ENCODE peak calls at places on chromosomes 5 and 9, in four cellular contexts. L, G, Z and R are unnamed samples.

GRCh38 chr5:79774171-79774854 is 84.7 kb downstream of the CMYA5 start:
- DNase-seq in L (no peak), Z (no peak), G (peak), R (no peak)

GRCh38 chr9:90870646-90871326 is 69.2 kb downstream of the SYK start:
- DNase-seq in Z (no peak), G (peak), L (no peak), R (no peak)

GRCh38 chr9:134526798-134527492 is 114.7 kb upstream of the COL5A1 start:
- DNase-seq in Z (no peak), L (no peak), G (no peak), R (no peak)

GRCh38 chr9:88923653-88924284 is 67.5 kb upstream of the S1PR3 start:
- DNase-seq in G (no peak), Z (no peak), L (no peak), R (no peak)

GRCh38 chr9:113651896-113652295 is 188.4 kb downstream of the RGS3 start:
- DNase-seq in Z (no peak), L (no peak), G (no peak), R (no peak)

GRCh38 chr5:93915142-93915553 is 173.7 kb upstream of the POU5F2 start:
- DNase-seq in Z (no peak), G (peak), L (no peak), R (no peak)

GRCh38 chr5:108617467-108618435 is 129.9 kb upstream of the FER start:
- DNase-seq in L (no peak), G (no peak), Z (no peak), R (no peak)

GRCh38 chr5:179219661-179220620 is 125.3 kb downstream of the ADAMTS2 start:
- DNase-seq in L (no peak), G (no peak), Z (peak), R (no peak)

GRCh38 chr9:137828527-137829259 is 48.9 kb upstream of the CACNA1B start:
- DNase-seq in G (no peak), Z (no peak), L (no peak), R (no peak)

GRCh38 chr5:137192293-137192743 is 306.8 kb downstream of the SPOCK1 start:
- DNase-seq in G (no peak), L (no peak), Z (no peak), R (no peak)

GRCh38 chr5:112109331-112109993 is 309.6 kb downstream of the EPB41L4A start:
- DNase-seq in Z (no peak), L (no peak), G (no peak), R (no peak)

GRCh38 chr9:126453156-126453963 is 126.7 kb downstream of the MVB12B start:
- DNase-seq in Z (peak), L (no peak), G (no peak), R (no peak)

GRCh38 chr9:78595200-78595945 is 298.4 kb downstream of the PSAT1 start:
- DNase-seq in Z (no peak), G (no peak), L (no peak), R (no peak)

GRCh38 chr5:172939561-172939960 is 19.7 kb upstream of the RPL26L1 start:
- DNase-seq in G (no peak), L (no peak), Z (no peak), R (no peak)

GRCh38 chr5:165630211-165630866 is 2124.9 kb downstream of the MAT2B start:
- DNase-seq in Z (no peak), G (peak), L (no peak), R (no peak)

GRCh38 chr5:99034336-99034735 is 105.5 kb upstream of the CHD1 start:
- DNase-seq in G (no peak), L (no peak), Z (no peak), R (no peak)

GRCh38 chr5:77430726-77431125 is 61.4 kb downstream of the WDR41 start:
- DNase-seq in L (no peak), Z (no peak), G (no peak), R (no peak)

GRCh38 chr9:15205632-15206243 is 101.3 kb downstream of the TTC39B start:
- DNase-seq in Z (no peak), G (no peak), L (no peak), R (no peak)

GRCh38 chr5:115616492-115616891 is 9.3 kb downstream of the TMED7 start:
- DNase-seq in Z (no peak), G (no peak), L (no peak), R (no peak)

GRCh38 chr5:21642321-21642720 is 1210.8 kb downstream of the CDH12 start:
- DNase-seq in G (no peak), Z (no peak), L (no peak), R (no peak)